ENCODE peak calls at places on chromosomes 6 and 20, in four cellular contexts. G is naive B cell, B is GM19239, S is T-helper 2 cell. Z is an unnamed sample.

GRCh38 chr20:58008866-58009265 is 219.6 kb downstream of the ANKRD60 start:
- DNase-seq in G (no peak), B (no peak), S (no peak), Z (no peak)

GRCh38 chr6:79874531-79875132 is 72.7 kb downstream of the ELOVL4 start:
- DNase-seq in G (no peak), B (no peak), S (no peak), Z (no peak)

GRCh38 chr6:108988291-108988690 is 106.4 kb downstream of the SESN1 start:
- DNase-seq in G (no peak), B (no peak), S (no peak), Z (peak; percentile 77)

GRCh38 chr6:137488736-137489409 is 5.3 kb downstream of the OLIG3 start:
- DNase-seq in G (no peak), B (no peak), S (no peak), Z (no peak)

GRCh38 chr20:51036827-51037229 is 13.9 kb upstream of the KCNG1 start:
- DNase-seq in G (no peak), B (no peak), S (no peak), Z (no peak)

GRCh38 chr6:28558629-28559028 is 32.9 kb downstream of the GPX5 start:
- DNase-seq in G (no peak), B (no peak), S (no peak), Z (no peak)

GRCh38 chr6:137904822-137905617 is 38.0 kb downstream of the TNFAIP3 start:
- DNase-seq in G (no peak), B (no peak), S (peak; percentile 61), Z (peak; percentile 57)

GRCh38 chr6:54846857-54847721 is 518 bp downstream of the FAM83B start:
- DNase-seq in G (no peak), B (no peak), S (no peak), Z (no peak)

GRCh38 chr20:6127825-6128224 is 5.0 kb upstream of the FERMT1 start:
- DNase-seq in G (no peak), B (no peak), S (no peak), Z (no peak)

GRCh38 chr6:145964948-145965366 is 799 bp upstream of the SHPRH start:
- DNase-seq in G (no peak), B (no peak), S (peak; percentile 9), Z (peak; percentile 12)

GRCh38 chr6:12882761-12883290 is 166.3 kb downstream of the PHACTR1 start:
- DNase-seq in G (no peak), B (no peak), S (no peak), Z (no peak)

GRCh38 chr20:34516874-34517542 is 786 bp downstream of the DYNLRB1 start:
- DNase-seq in G (no peak), B (no peak), S (peak; percentile 56), Z (no peak)

GRCh38 chr20:63093966-63094766 is 87.4 kb upstream of the BHLHE23 start:
- DNase-seq in G (no peak), B (no peak), S (no peak), Z (no peak)

GRCh38 chr6:136921521-136921935 is 573 bp upstream of the SLC35D3 start:
- DNase-seq in G (no peak), B (peak; percentile 29), S (peak; percentile 10), Z (no peak)

GRCh38 chr6:12185081-12185673 is 105.0 kb upstream of the EDN1 start:
- DNase-seq in G (no peak), B (no peak), S (no peak), Z (no peak)

GRCh38 chr20:3473324-3473723 is 2.5 kb downstream of the ATRN start:
- DNase-seq in G (no peak), B (no peak), S (no peak), Z (no peak)

GRCh38 chr6:14702678-14703077 is 543.2 kb upstream of the JARID2 start:
- DNase-seq in G (no peak), B (no peak), S (no peak), Z (no peak)

GRCh38 chr6:138520463-138520862 is 21.2 kb upstream of the NHSL1 start:
- DNase-seq in G (no peak), B (no peak), S (peak; percentile 19), Z (peak; percentile 34)

GRCh38 chr6:28772480-28773381 is 151.1 kb downstream of the TRIM27 start:
- DNase-seq in G (no peak), B (no peak), S (no peak), Z (no peak)

GRCh38 chr6:85493389-85493788 is 43.5 kb downstream of the NT5E start:
- DNase-seq in G (no peak), B (no peak), S (no peak), Z (no peak)

GRCh38 chr6:16205377-16206144 is 32.8 kb upstream of the GMPR start:
- DNase-seq in G (peak; percentile 82), B (peak; percentile 62), S (peak; percentile 56), Z (peak; percentile 94)

GRCh38 chr6:144262470-144263369 is 22.4 kb upstream of the UTRN start:
- DNase-seq in G (no peak), B (no peak), S (peak; percentile 46), Z (no peak)

GRCh38 chr20:38222231-38222922 is 38.2 kb downstream of the KIAA1755 start:
- DNase-seq in G (peak; percentile 32), B (peak; percentile 76), S (peak; percentile 29), Z (no peak)

GRCh38 chr20:52082612-52083011 is 109.0 kb downstream of the ZFP64 start:
- DNase-seq in G (no peak), B (no peak), S (peak; percentile 25), Z (no peak)

GRCh38 chr6:63819831-63820230 is 184.2 kb downstream of the PHF3 start:
- DNase-seq in G (no peak), B (no peak), S (no peak), Z (no peak)

GRCh38 chr6:112298816-112299281 is 44.5 kb upstream of the LAMA4 start:
- DNase-seq in G (no peak), B (no peak), S (no peak), Z (peak; percentile 97)

GRCh38 chr6:109770779-109771178 is 79.7 kb downstream of the FIG4 start:
- DNase-seq in G (no peak), B (no peak), S (no peak), Z (no peak)

GRCh38 chr20:57808266-57808866 is 98.6 kb upstream of the PMEPA1 start:
- DNase-seq in G (no peak), B (no peak), S (no peak), Z (no peak)

GRCh38 chr20:4227085-4227821 is 211.9 kb upstream of the RNF24 start:
- DNase-seq in G (no peak), B (no peak), S (no peak), Z (peak; percentile 68)

GRCh38 chr6:152634773-152635172 is 2.4 kb downstream of the SYNE1 start:
- DNase-seq in G (no peak), B (no peak), S (peak; percentile 24), Z (no peak)

GRCh38 chr6:16639689-16640480 is 121.4 kb downstream of the ATXN1 start:
- DNase-seq in G (no peak), B (no peak), S (no peak), Z (peak; percentile 94)

GRCh38 chr6:9999806-10000205 is 415.1 kb downstream of the TFAP2A start:
- DNase-seq in G (no peak), B (no peak), S (no peak), Z (peak; percentile 10)

GRCh38 chr6:169454204-169454871 is 200.7 kb upstream of the THBS2 start:
- DNase-seq in G (no peak), B (no peak), S (no peak), Z (peak; percentile 55)

GRCh38 chr6:92979281-92979680 is 440.1 kb downstream of the EPHA7 start:
- DNase-seq in G (no peak), B (no peak), S (no peak), Z (peak; percentile 22)

Z was measured in renal cortical epithelial cell.